ENCODE peak calls at places on chromosomes 6 and 20, in seven cellular contexts. N, Z, B, O, M, K and D are unnamed samples.
A peak's percentile ranks its signal among the peaks of the same experiment; 100 is the strongest.

GRCh38 chr20:2089447-2089846 is 12.2 kb upstream of the STK35 start:
- DNase-seq in O (no peak), B (no peak), M (no peak), K (no peak), N (no peak), Z (no peak), D (no peak)

GRCh38 chr6:25320459-25320858 is 41.3 kb downstream of the CARMIL1 start:
- DNase-seq in Z (no peak), B (peak; percentile 10), N (no peak), K (no peak), M (no peak), O (no peak), D (no peak)

GRCh38 chr6:38148606-38149005 is 329.1 kb downstream of the ZFAND3 start:
- DNase-seq in B (no peak), N (no peak), K (no peak), O (no peak), M (no peak), Z (no peak), D (no peak)

GRCh38 chr6:13159295-13159694 is 169.0 kb downstream of the TBC1D7 start:
- DNase-seq in M (no peak), K (no peak), Z (no peak), N (no peak), B (no peak), O (no peak), D (no peak)

GRCh38 chr6:35152067-35152707 is 11.0 kb upstream of the TCP11 start:
- DNase-seq in K (no peak), O (peak; percentile 68), N (no peak), M (no peak), B (no peak), Z (no peak), D (no peak)

GRCh38 chr6:41527721-41528408 is 18.3 kb upstream of the FOXP4 start:
- DNase-seq in O (peak; percentile 12), M (no peak), N (no peak), Z (no peak), B (peak; percentile 65), K (peak; percentile 84), D (no peak)

GRCh38 chr6:152508477-152508876 is 128.7 kb downstream of the SYNE1 start:
- DNase-seq in B (no peak), K (no peak), Z (no peak), N (no peak), M (no peak), O (no peak), D (no peak)

GRCh38 chr6:107539409-107539808 is 49.5 kb downstream of the SOBP start:
- DNase-seq in Z (no peak), O (no peak), N (no peak), K (no peak), M (no peak), B (no peak), D (peak; percentile 20)

GRCh38 chr6:83199173-83199864 is 6.2 kb downstream of the RWDD2A start:
- DNase-seq in K (no peak), Z (no peak), M (no peak), O (no peak), N (no peak), B (no peak), D (no peak)

GRCh38 chr6:160799801-160800200 is 97.8 kb downstream of the PLG start:
- DNase-seq in O (no peak), K (no peak), M (no peak), B (no peak), N (no peak), Z (no peak), D (no peak)

GRCh38 chr6:35262596-35262995 is 3.1 kb downstream of the ZNF76 start:
- DNase-seq in K (no peak), O (no peak), B (no peak), Z (no peak), N (no peak), M (peak; percentile 9), D (no peak)

GRCh38 chr6:168247456-168248147 is 72.0 kb downstream of the DACT2 start:
- DNase-seq in O (no peak), M (no peak), B (no peak), K (no peak), Z (peak; percentile 11), N (no peak), D (no peak)

GRCh38 chr20:34559311-34560140 is 1.0 kb downstream of the MAP1LC3A start:
- DNase-seq in K (no peak), Z (no peak), M (peak; percentile 77), N (no peak), O (no peak), B (peak; percentile 20), D (no peak)

GRCh38 chr20:5887386-5887785 is 62.9 kb downstream of the TRMT6 start:
- DNase-seq in B (no peak), K (peak; percentile 40), Z (no peak), N (no peak), O (no peak), M (no peak), D (no peak)

GRCh38 chr6:56359201-56359899 is 112.0 kb upstream of the COL21A1 start:
- DNase-seq in O (peak; percentile 84), B (peak; percentile 81), Z (peak; percentile 55), N (peak; percentile 63), K (peak; percentile 81), M (peak; percentile 84), D (no peak)

GRCh38 chr6:42471116-42471515 is 19.4 kb upstream of the TRERF1 start:
- DNase-seq in M (no peak), Z (no peak), O (no peak), N (no peak), K (no peak), B (no peak), D (no peak)

GRCh38 chr20:57476073-57476526 is 48.8 kb downstream of the CTCFL start:
- DNase-seq in M (peak; percentile 36), Z (peak; percentile 94), O (no peak), K (no peak), N (no peak), B (no peak), D (no peak)

GRCh38 chr6:170083236-170084051 is 207.4 kb downstream of the DLL1 start:
- DNase-seq in Z (no peak), K (no peak), M (no peak), N (no peak), O (no peak), B (no peak), D (no peak)

GRCh38 chr6:14727494-14728395 is 518.1 kb upstream of the JARID2 start:
- DNase-seq in B (no peak), M (no peak), Z (no peak), N (no peak), O (no peak), K (no peak), D (no peak)

GRCh38 chr6:44662461-44663121 is 275.1 kb downstream of the CDC5L start:
- DNase-seq in K (peak; percentile 56), M (no peak), O (no peak), B (peak; percentile 93), N (peak; percentile 89), Z (no peak), D (peak; percentile 61)

DNA sequence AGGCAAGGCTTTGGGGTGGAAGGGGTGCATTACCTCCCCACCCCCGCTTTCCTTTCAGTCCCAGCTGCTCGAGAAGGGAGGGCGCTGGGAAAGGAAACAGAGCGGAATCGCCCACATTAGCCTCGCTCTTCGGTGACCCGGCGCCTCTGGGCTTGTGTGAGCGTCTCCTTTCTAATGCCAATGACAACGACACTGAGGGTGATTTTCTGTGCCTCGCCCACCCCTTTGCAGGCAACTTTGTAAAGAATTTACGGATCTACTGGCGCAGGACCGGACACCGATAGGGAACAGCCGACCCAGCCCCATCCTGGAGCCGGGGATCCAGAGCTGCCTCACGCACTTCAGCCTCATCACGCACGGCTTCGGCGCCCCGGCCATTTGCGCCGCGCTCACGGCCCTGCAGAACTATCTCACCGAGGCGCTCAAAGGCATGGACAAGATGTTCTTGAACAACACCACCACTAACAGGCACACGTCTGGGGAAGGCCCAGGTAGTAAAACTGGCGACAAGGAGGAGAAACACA is 24.3 kb downstream of the TFAP2B start:
- DNase-seq in O (no peak), M (no peak), K (no peak), Z (no peak), N (no peak), B (peak; percentile 65), D (no peak)
- H3K4me3 ChIP-seq in O (no peak overlapping the region), M (no peak overlapping the region), K (no peak overlapping the region), Z (no peak overlapping the region), N (peak overlapping the region; percentile 21), B (no peak overlapping the region), D (no peak overlapping the region)

GRCh38 chr6:49912193-49912592 is 45.9 kb upstream of the CRISP1 start:
- DNase-seq in B (no peak), Z (no peak), K (no peak), M (no peak), O (no peak), N (no peak), D (no peak)
- H3K4me3 ChIP-seq in B (no peak overlapping the region), Z (no peak overlapping the region), K (no peak overlapping the region), M (no peak overlapping the region), O (no peak overlapping the region), N (no peak overlapping the region), D (no peak overlapping the region)

GRCh38 chr20:24468401-24469115 is 871 bp upstream of the SYNDIG1 start:
- DNase-seq in O (no peak), K (no peak), B (no peak), Z (no peak), M (no peak), N (no peak), D (no peak)
- H3K4me3 ChIP-seq in O (no peak overlapping the region), K (peak overlapping the region; percentile 65), B (peak overlapping the region; percentile 90), Z (peak overlapping the region; percentile 23), M (peak overlapping the region; percentile 56), N (peak overlapping the region; percentile 80), D (peak overlapping the region; percentile 50)

GRCh38 chr6:1394591-1395463 is 5.5 kb downstream of the FOXF2 start:
- DNase-seq in B (peak; percentile 62), O (no peak), M (no peak), K (no peak), N (no peak), Z (no peak), D (no peak)
- H3K4me3 ChIP-seq in B (no peak overlapping the region), O (no peak overlapping the region), M (peak overlapping the region; percentile 68), K (no peak overlapping the region), N (no peak overlapping the region), Z (no peak overlapping the region), D (no peak overlapping the region)

GRCh38 chr20:8522191-8522590 is 390.1 kb downstream of the PLCB1 start:
- DNase-seq in Z (no peak), B (no peak), N (no peak), K (no peak), O (no peak), M (no peak), D (no peak)

GRCh38 chr20:8527998-8528397 is 395.9 kb downstream of the PLCB1 start:
- DNase-seq in N (no peak), O (peak; percentile 44), Z (peak; percentile 22), M (no peak), B (no peak), K (no peak), D (no peak)

GRCh38 chr20:8523684-8524083 is 391.6 kb downstream of the PLCB1 start:
- DNase-seq in K (peak; percentile 28), B (peak; percentile 15), M (no peak), O (peak; percentile 20), Z (no peak), N (no peak), D (no peak)

GRCh38 chr20:8519887-8520286 is 387.8 kb downstream of the PLCB1 start:
- DNase-seq in N (no peak), O (no peak), K (no peak), M (no peak), B (no peak), Z (no peak), D (no peak)

GRCh38 chr20:8524716-8525343 is 392.8 kb downstream of the PLCB1 start:
- DNase-seq in O (no peak), B (no peak), Z (no peak), K (no peak), N (no peak), M (no peak), D (no peak)
- H3K4me3 ChIP-seq in O (no peak overlapping the region), B (no peak overlapping the region), Z (peak overlapping the region; percentile 2), K (no peak overlapping the region), N (no peak overlapping the region), M (no peak overlapping the region), D (no peak overlapping the region)

GRCh38 chr6:3911130-3911529 is 62.0 kb downstream of the FAM50B start:
- DNase-seq in Z (no peak), O (peak; percentile 38), B (no peak), N (no peak), M (no peak), K (no peak), D (no peak)
- H3K4me3 ChIP-seq in Z (no peak overlapping the region), O (no peak overlapping the region), B (no peak overlapping the region), N (no peak overlapping the region), M (no peak overlapping the region), K (no peak overlapping the region), D (no peak overlapping the region)